ENCODE peak calls at places on chromosomes 6 and 20, in eight cellular contexts. J, V, A, X, S, Z, E and D are unnamed samples.

GRCh38 chr20:2967841-2968240 is 75.6 kb upstream of the GNRH2 start:
- DNase-seq in J (no peak), V (no peak), A (no peak), X (no peak), S (peak; percentile 4), Z (no peak), E (no peak), D (no peak)

GRCh38 chr6:69673298-69673697 is 123.5 kb downstream of the LMBRD1 start:
- DNase-seq in J (no peak), V (no peak), A (no peak), X (no peak), S (no peak), Z (no peak), E (no peak), D (no peak)

GRCh38 chr6:130293800-130294199 is 71.0 kb upstream of the SAMD3 start:
- DNase-seq in J (no peak), V (peak; percentile 9), A (no peak), X (no peak), S (no peak), Z (no peak), E (peak; percentile 67), D (no peak)

GRCh38 chr6:47859132-47859531 is 77.3 kb downstream of the OPN5 start:
- DNase-seq in J (no peak), V (no peak), A (no peak), X (no peak), S (no peak), Z (no peak), E (no peak), D (no peak)

GRCh38 chr6:74073896-74074295 is 377.9 kb downstream of the CD109 start:
- DNase-seq in J (no peak), V (no peak), A (no peak), X (no peak), S (no peak), Z (no peak), E (no peak), D (no peak)

GRCh38 chr20:44448753-44449546 is 26.7 kb upstream of the TTPAL start:
- DNase-seq in J (no peak), V (peak; percentile 52), A (no peak), X (no peak), S (peak; percentile 80), Z (no peak), E (peak; percentile 61), D (no peak)

GRCh38 chr20:59063358-59064213 is 21.0 kb upstream of the PRELID3B start:
- DNase-seq in J (peak; percentile 39), V (no peak), A (no peak), X (no peak), S (no peak), Z (no peak), E (peak; percentile 42), D (no peak)

GRCh38 chr6:123812621-123813020 is 9.0 kb downstream of the NKAIN2 start:
- DNase-seq in J (no peak), V (no peak), A (no peak), X (no peak), S (no peak), Z (no peak), E (no peak), D (no peak)

GRCh38 chr20:56985286-56985685 is 281.2 kb downstream of the BMP7 start:
- DNase-seq in J (no peak), V (no peak), A (no peak), X (no peak), S (no peak), Z (no peak), E (no peak), D (no peak)

GRCh38 chr6:158684745-158685355 is 35.0 kb downstream of the SYTL3 start:
- DNase-seq in J (no peak), V (no peak), A (no peak), X (no peak), S (peak; percentile 6), Z (no peak), E (no peak), D (no peak)

GRCh38 chr20:25283221-25283951 is 35.5 kb downstream of the PYGB start:
- DNase-seq in J (peak; percentile 16), V (peak; percentile 7), A (peak; percentile 11), X (no peak), S (peak; percentile 39), Z (peak; percentile 24), E (no peak), D (peak; percentile 15)

GRCh38 chr6:52285174-52286068 is 879 bp upstream of the MCM3 start:
- DNase-seq in J (no peak), V (no peak), A (no peak), X (no peak), S (no peak), Z (no peak), E (no peak), D (no peak)

GRCh38 chr20:2771631-2772080 is 28.8 kb downstream of the CPXM1 start:
- DNase-seq in J (no peak), V (no peak), A (no peak), X (no peak), S (no peak), Z (no peak), E (no peak), D (no peak)

GRCh38 chr20:56683077-56683865 is 54.2 kb downstream of the TFAP2C start:
- DNase-seq in J (no peak), V (no peak), A (no peak), X (no peak), S (no peak), Z (no peak), E (no peak), D (no peak)

GRCh38 chr6:118660218-118660569 is 8.8 kb upstream of the CEP85L start:
- DNase-seq in J (peak; percentile 38), V (no peak), A (no peak), X (no peak), S (no peak), Z (no peak), E (no peak), D (no peak)

GRCh38 chr6:11702039-11702795 is 76.4 kb downstream of the ADTRP start:
- DNase-seq in J (no peak), V (no peak), A (no peak), X (no peak), S (no peak), Z (no peak), E (peak; percentile 51), D (peak; percentile 32)

GRCh38 chr6:162055365-162055764 is 672.2 kb downstream of the PRKN start:
- DNase-seq in J (no peak), V (no peak), A (no peak), X (no peak), S (no peak), Z (no peak), E (peak; percentile 23), D (peak; percentile 3)

GRCh38 chr6:34526241-34526972 is 29.7 kb downstream of the SPDEF start:
- DNase-seq in J (peak; percentile 59), V (no peak), A (no peak), X (no peak), S (no peak), Z (no peak), E (no peak), D (no peak)

GRCh38 chr20:62413896-62414481 is 6.9 kb upstream of the CABLES2 start:
- DNase-seq in J (no peak), V (no peak), A (no peak), X (no peak), S (no peak), Z (no peak), E (peak; percentile 46), D (no peak)

GRCh38 chr6:35181313-35181932 is 32.3 kb upstream of the SCUBE3 start:
- DNase-seq in J (no peak), V (no peak), A (no peak), X (no peak), S (no peak), Z (no peak), E (no peak), D (no peak)

GRCh38 chr6:53282741-53283140 is 66.0 kb downstream of the ELOVL5 start:
- DNase-seq in J (no peak), V (no peak), A (no peak), X (no peak), S (no peak), Z (no peak), E (no peak), D (no peak)

GRCh38 chr6:40338306-40338705 is 248.9 kb downstream of the LRFN2 start:
- DNase-seq in J (no peak), V (no peak), A (no peak), X (no peak), S (no peak), Z (no peak), E (no peak), D (no peak)

GRCh38 chr20:57848282-57848681 is 138.5 kb upstream of the PMEPA1 start:
- DNase-seq in J (no peak), V (no peak), A (no peak), X (no peak), S (no peak), Z (no peak), E (no peak), D (no peak)

GRCh38 chr6:151753581-151753980 is 53.9 kb upstream of the ESR1 start:
- DNase-seq in J (no peak), V (no peak), A (no peak), X (no peak), S (no peak), Z (no peak), E (no peak), D (no peak)

GRCh38 chr6:1622851-1623768 is 13.4 kb downstream of the FOXC1 start:
- DNase-seq in J (no peak), V (no peak), A (no peak), X (no peak), S (no peak), Z (peak; percentile 23), E (no peak), D (no peak)

GRCh38 chr20:1122388-1123315 is 4.2 kb downstream of the PSMF1 start:
- DNase-seq in J (no peak), V (peak; percentile 39), A (peak; percentile 29), X (no peak), S (no peak), Z (peak; percentile 64), E (peak; percentile 57), D (no peak)

GRCh38 chr6:159104163-159104885 is 59.5 kb upstream of the TAGAP start:
- DNase-seq in J (peak; percentile 45), V (peak; percentile 76), A (no peak), X (no peak), S (peak; percentile 85), Z (peak; percentile 76), E (peak; percentile 30), D (peak; percentile 80)

GRCh38 chr20:9075264-9076095 is 6.6 kb downstream of the PLCB4 start:
- DNase-seq in J (no peak), V (no peak), A (no peak), X (no peak), S (no peak), Z (no peak), E (no peak), D (no peak)
- TF ChIP-seq EP300 in J (no peak), V (no peak), A (no peak), X (no peak), S (no peak), Z (no peak), E (no peak), D (no peak)

GRCh38 chr20:53608456-53609413 is 15.1 kb upstream of the ZNF217 start:
- DNase-seq in J (peak; percentile 56), V (peak; percentile 52), A (no peak), X (no peak), S (peak; percentile 54), Z (peak; percentile 29), E (no peak), D (peak; percentile 59)
- H3K4me3 ChIP-seq in J (no peak overlapping the region), V (no peak overlapping the region), A (no peak overlapping the region), X (no peak overlapping the region), S (no peak overlapping the region), Z (no peak overlapping the region), E (peak overlapping the region; percentile 27), D (no peak overlapping the region)

GRCh38 chr20:41627611-41628244 is 9.6 kb upstream of the CHD6 start:
- DNase-seq in J (no peak), V (no peak), A (no peak), X (no peak), S (no peak), Z (no peak), E (no peak), D (no peak)
- TF ChIP-seq EP300 in J (no peak), V (no peak), A (no peak), X (no peak), S (no peak), Z (no peak), E (no peak), D (no peak)

GRCh38 chr6:27679308-27679967 is 206.5 kb upstream of the ZNF184 start:
- DNase-seq in J (no peak), V (no peak), A (no peak), X (no peak), S (no peak), Z (no peak), E (no peak), D (no peak)
- H3K4me3 ChIP-seq in J (peak overlapping the region; percentile 14), V (no peak overlapping the region), A (no peak overlapping the region), X (no peak overlapping the region), S (peak overlapping the region; percentile 73), Z (no peak overlapping the region), E (no peak overlapping the region), D (no peak overlapping the region)